ENCODE peak calls at places on chromosome 2, in nine cellular contexts. K, L, G, W, N, X, F, R and M are unnamed samples.
A peak's percentile ranks its signal among the peaks of the same experiment; 100 is the strongest.

GRCh38 chr2:236308855-236309668 is 44.9 kb upstream of the ASB18 start:
- DNase-seq in N (no peak), K (no peak), G (no peak), X (no peak), W (no peak), R (no peak), L (no peak), F (no peak), M (no peak)

GRCh38 chr2:189407161-189407943 is 33.9 kb upstream of the WDR75 start:
- DNase-seq in N (no peak), K (no peak), W (no peak), L (no peak), F (peak; percentile 42), X (no peak), R (no peak), G (no peak), M (no peak)

GRCh38 chr2:113888641-113889470 is 1.0 kb upstream of the ACTR3 start:
- DNase-seq in L (no peak), F (no peak), R (no peak), K (no peak), X (no peak), W (peak; percentile 68), N (no peak), G (no peak), M (no peak)

GRCh38 chr2:67503066-67503795 is 106.1 kb downstream of the ETAA1 start:
- DNase-seq in K (no peak), X (no peak), N (no peak), R (no peak), W (no peak), F (peak; percentile 95), G (no peak), L (no peak), M (no peak)

GRCh38 chr2:74525717-74526648 is at the start of gene DQX1:
- DNase-seq in W (no peak), N (no peak), L (no peak), F (no peak), X (no peak), G (peak; percentile 56), K (no peak), R (peak; percentile 20), M (no peak)

GRCh38 chr2:65369574-65369973 is 62.8 kb downstream of the SPRED2 start:
- DNase-seq in W (no peak), N (no peak), K (no peak), R (no peak), L (no peak), F (no peak), X (no peak), G (no peak), M (no peak)

GRCh38 chr2:186853871-186854435 is 5.0 kb upstream of the ZSWIM2 start:
- DNase-seq in F (peak; percentile 1), K (no peak), W (no peak), G (no peak), X (no peak), L (no peak), R (no peak), N (no peak), M (no peak)

GRCh38 chr2:64094663-64095382 is 49.4 kb downstream of the PELI1 start:
- DNase-seq in W (no peak), L (no peak), F (no peak), N (no peak), K (no peak), R (no peak), G (no peak), X (no peak), M (no peak)

GRCh38 chr2:141610564-141610963 is 520.3 kb downstream of the LRP1B start:
- DNase-seq in K (no peak), R (no peak), G (no peak), F (peak; percentile 35), N (no peak), L (no peak), X (no peak), W (no peak), M (no peak)

GRCh38 chr2:24924266-24924665 is 4.2 kb upstream of the ADCY3 start:
- DNase-seq in R (no peak), F (no peak), X (no peak), W (no peak), L (no peak), N (no peak), G (no peak), K (no peak), M (no peak)

GRCh38 chr2:172456002-172456401 is 28.6 kb downstream of the ITGA6 start:
- DNase-seq in L (no peak), G (peak; percentile 6), R (peak; percentile 51), N (no peak), W (no peak), X (no peak), K (no peak), F (peak; percentile 25), M (no peak)

GRCh38 chr2:144320491-144320890 is 199.4 kb downstream of the ZEB2 start:
- DNase-seq in K (peak; percentile 33), G (peak; percentile 20), X (peak; percentile 66), W (no peak), R (no peak), N (no peak), F (peak; percentile 72), L (peak; percentile 40), M (no peak)

GRCh38 chr2:12718662-12719399 is 2.1 kb downstream of the TRIB2 start:
- DNase-seq in R (peak; percentile 60), N (no peak), K (peak; percentile 30), L (peak; percentile 35), G (no peak), X (peak; percentile 37), F (no peak), W (no peak), M (no peak)

GRCh38 chr2:46929612-46930011 is 14.0 kb upstream of the MCFD2 start:
- DNase-seq in N (no peak), L (no peak), X (no peak), G (no peak), K (no peak), F (peak; percentile 24), R (peak; percentile 38), W (no peak), M (no peak)

GRCh38 chr2:65305899-65306298 is 78.3 kb downstream of the ACTR2 start:
- DNase-seq in R (no peak), K (no peak), X (no peak), G (no peak), F (no peak), L (no peak), N (no peak), W (no peak), M (no peak)

GRCh38 chr2:47682231-47682749 is 100.7 kb upstream of the MSH6 start:
- DNase-seq in W (no peak), K (no peak), N (no peak), R (no peak), G (no peak), F (no peak), L (no peak), X (no peak), M (no peak)

GRCh38 chr2:161965994-161966393 is 108.0 kb downstream of the DPP4 start:
- DNase-seq in X (no peak), L (no peak), N (no peak), R (no peak), K (no peak), W (no peak), F (no peak), G (no peak), M (no peak)